ENCODE peak calls at places on chromosomes 5 and 9, in seven cellular contexts. One of them, this sample, is unnamed.

GRCh38 chr5:172511952-172512351 is 57.6 kb upstream of the SH3PXD2B start:
- DNase-seq in heart left ventricle: no peak
- DNase-seq in SJSA1: no peak
- DNase-seq in RWPE1: no peak
- DNase-seq in GM23248: no peak
- DNase-seq in tibial artery: no peak
- DNase-seq in CD4-positive, alpha-beta T cell: no peak
- DNase-seq in this sample: no peak

GRCh38 chr9:90071257-90071656 is 466.4 kb downstream of the GADD45G start:
- DNase-seq in tibial artery: no peak
- DNase-seq in SJSA1: no peak
- DNase-seq in CD4-positive, alpha-beta T cell: no peak
- DNase-seq in RWPE1: no peak
- DNase-seq in GM23248: no peak
- DNase-seq in heart left ventricle: no peak
- DNase-seq in this sample: peak; percentile 3

GRCh38 chr9:127204771-127205470 is 59.7 kb upstream of the GARNL3 start:
- DNase-seq in SJSA1: peak; percentile 80
- DNase-seq in GM23248: peak; percentile 76
- DNase-seq in heart left ventricle: no peak
- DNase-seq in tibial artery: no peak
- DNase-seq in CD4-positive, alpha-beta T cell: no peak
- DNase-seq in RWPE1: peak; percentile 36
- DNase-seq in this sample: no peak

GRCh38 chr9:36092509-36093215 is 43.9 kb upstream of the GLIPR2 start:
- DNase-seq in heart left ventricle: no peak
- DNase-seq in SJSA1: no peak
- DNase-seq in tibial artery: no peak
- DNase-seq in RWPE1: no peak
- DNase-seq in CD4-positive, alpha-beta T cell: peak; percentile 10
- DNase-seq in GM23248: no peak
- DNase-seq in this sample: no peak

GRCh38 chr9:131954299-131954698 is 125.4 kb downstream of the MED27 start:
- DNase-seq in RWPE1: no peak
- DNase-seq in heart left ventricle: no peak
- DNase-seq in SJSA1: no peak
- DNase-seq in GM23248: no peak
- DNase-seq in CD4-positive, alpha-beta T cell: no peak
- DNase-seq in tibial artery: no peak
- DNase-seq in this sample: no peak

GRCh38 chr5:53613036-53613435 is 52.6 kb downstream of the NDUFS4 start:
- DNase-seq in GM23248: no peak
- DNase-seq in RWPE1: no peak
- DNase-seq in CD4-positive, alpha-beta T cell: no peak
- DNase-seq in heart left ventricle: no peak
- DNase-seq in tibial artery: no peak
- DNase-seq in SJSA1: no peak
- DNase-seq in this sample: no peak

GRCh38 chr5:107068782-107069181 is 602.0 kb downstream of the EFNA5 start:
- DNase-seq in CD4-positive, alpha-beta T cell: no peak
- DNase-seq in tibial artery: no peak
- DNase-seq in heart left ventricle: no peak
- DNase-seq in GM23248: no peak
- DNase-seq in SJSA1: no peak
- DNase-seq in RWPE1: no peak
- DNase-seq in this sample: no peak

GRCh38 chr5:14718778-14719177 is 54.3 kb downstream of the OTULIN start:
- DNase-seq in GM23248: no peak
- DNase-seq in tibial artery: no peak
- DNase-seq in heart left ventricle: no peak
- DNase-seq in RWPE1: no peak
- DNase-seq in SJSA1: no peak
- DNase-seq in CD4-positive, alpha-beta T cell: no peak
- DNase-seq in this sample: no peak

DNA sequence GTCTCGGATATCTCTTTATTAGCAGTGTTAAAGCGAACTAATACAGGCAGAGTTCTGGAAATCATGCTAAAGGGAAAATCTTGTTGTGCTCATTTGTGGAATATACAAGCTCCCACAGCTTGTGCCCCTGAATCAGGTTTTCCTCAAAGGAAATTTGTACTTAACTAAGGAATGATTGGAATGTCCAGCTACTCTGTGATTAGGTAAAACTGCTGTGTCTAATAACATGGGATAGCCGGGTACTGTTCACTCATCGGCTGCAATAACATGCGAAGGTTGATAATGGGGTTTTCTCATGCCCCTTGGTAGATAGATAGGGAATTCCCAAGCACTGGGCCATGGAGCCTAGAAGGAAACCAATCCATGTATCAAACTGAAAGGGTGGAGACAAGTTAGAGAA is 306.7 kb downstream of the NR2F1-AS1 start:
- DNase-seq in RWPE1: peak; percentile 73
- DNase-seq in heart left ventricle: no peak
- DNase-seq in tibial artery: no peak
- DNase-seq in GM23248: peak; percentile 38
- DNase-seq in SJSA1: no peak
- DNase-seq in CD4-positive, alpha-beta T cell: no peak
- DNase-seq in this sample: no peak
- H3K27ac ChIP-seq in RWPE1: no peak overlapping the region
- H3K27ac ChIP-seq in heart left ventricle: no peak overlapping the region
- H3K27ac ChIP-seq in tibial artery: no peak overlapping the region
- H3K27ac ChIP-seq in GM23248: no peak overlapping the region
- H3K27ac ChIP-seq in SJSA1: peak overlapping the region; percentile 62
- H3K27ac ChIP-seq in CD4-positive, alpha-beta T cell: no peak overlapping the region
- H3K27ac ChIP-seq in this sample: no peak overlapping the region

DNA sequence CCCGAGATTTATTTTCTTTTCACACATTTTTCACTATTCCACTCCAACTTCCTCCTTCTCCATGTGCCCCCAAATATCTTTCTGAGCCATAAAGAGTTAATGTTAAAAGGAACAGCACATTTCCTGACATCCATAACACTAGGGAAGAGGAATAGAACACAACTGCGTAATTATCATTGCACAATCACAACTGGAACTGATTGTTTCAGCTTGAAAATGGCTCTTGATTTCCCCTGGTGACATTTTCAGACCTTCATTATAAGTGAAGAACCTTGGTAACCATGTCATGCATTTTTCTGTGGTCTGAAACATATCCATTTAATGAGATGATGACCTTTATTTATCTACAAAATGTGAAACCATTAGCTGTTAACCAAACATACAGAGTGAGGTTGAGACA is 82.4 kb downstream of the PCSK1 start:
- DNase-seq in tibial artery: no peak
- DNase-seq in heart left ventricle: no peak
- DNase-seq in RWPE1: no peak
- DNase-seq in CD4-positive, alpha-beta T cell: no peak
- DNase-seq in SJSA1: no peak
- DNase-seq in GM23248: peak; percentile 11
- DNase-seq in this sample: no peak
- H3K27ac ChIP-seq in tibial artery: no peak overlapping the region
- H3K27ac ChIP-seq in heart left ventricle: no peak overlapping the region
- H3K27ac ChIP-seq in RWPE1: no peak overlapping the region
- H3K27ac ChIP-seq in CD4-positive, alpha-beta T cell: no peak overlapping the region
- H3K27ac ChIP-seq in SJSA1: no peak overlapping the region
- H3K27ac ChIP-seq in GM23248: no peak overlapping the region
- H3K27ac ChIP-seq in this sample: no peak overlapping the region

GRCh38 chr5:41154491-41154890 is 58.8 kb downstream of the C6 start:
- DNase-seq in CD4-positive, alpha-beta T cell: no peak
- DNase-seq in tibial artery: no peak
- DNase-seq in GM23248: no peak
- DNase-seq in heart left ventricle: no peak
- DNase-seq in SJSA1: no peak
- DNase-seq in RWPE1: no peak
- DNase-seq in this sample: no peak

GRCh38 chr5:41151562-41151961 is 61.8 kb downstream of the C6 start:
- DNase-seq in SJSA1: no peak
- DNase-seq in GM23248: no peak
- DNase-seq in RWPE1: no peak
- DNase-seq in CD4-positive, alpha-beta T cell: no peak
- DNase-seq in tibial artery: peak; percentile 42
- DNase-seq in heart left ventricle: no peak
- DNase-seq in this sample: no peak

GRCh38 chr5:41161271-41161670 is 52.1 kb downstream of the C6 start:
- DNase-seq in RWPE1: no peak
- DNase-seq in GM23248: peak; percentile 39
- DNase-seq in tibial artery: no peak
- DNase-seq in SJSA1: no peak
- DNase-seq in heart left ventricle: no peak
- DNase-seq in CD4-positive, alpha-beta T cell: no peak
- DNase-seq in this sample: no peak

GRCh38 chr5:41157272-41157671 is 56.1 kb downstream of the C6 start:
- DNase-seq in CD4-positive, alpha-beta T cell: no peak
- DNase-seq in tibial artery: no peak
- DNase-seq in GM23248: no peak
- DNase-seq in RWPE1: no peak
- DNase-seq in heart left ventricle: no peak
- DNase-seq in SJSA1: no peak
- DNase-seq in this sample: no peak

DNA sequence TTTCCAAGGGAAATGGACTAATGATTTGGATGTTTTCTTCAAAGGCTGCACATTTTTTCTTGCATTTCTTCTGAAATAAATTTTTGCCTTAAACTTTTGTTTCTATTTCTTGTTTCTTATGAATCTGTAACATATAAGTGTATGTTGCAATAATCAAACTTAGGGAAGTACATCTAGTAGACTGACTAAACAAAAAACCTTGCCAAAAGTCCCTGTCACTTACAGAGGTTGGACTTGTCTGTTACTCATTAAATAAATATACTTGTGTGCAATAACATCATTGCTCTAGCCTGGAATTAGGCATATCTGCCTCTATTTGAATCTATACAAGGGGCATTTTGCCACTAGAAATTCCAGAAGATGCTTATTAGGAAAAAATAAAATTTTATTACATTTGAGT is 56.6 kb downstream of the C6 start:
- DNase-seq in RWPE1: no peak
- DNase-seq in heart left ventricle: no peak
- DNase-seq in tibial artery: no peak
- DNase-seq in GM23248: peak; percentile 43
- DNase-seq in CD4-positive, alpha-beta T cell: no peak
- DNase-seq in SJSA1: no peak
- DNase-seq in this sample: no peak
- H3K27ac ChIP-seq in RWPE1: no peak overlapping the region
- H3K27ac ChIP-seq in heart left ventricle: no peak overlapping the region
- H3K27ac ChIP-seq in tibial artery: peak overlapping the region; percentile 43
- H3K27ac ChIP-seq in GM23248: no peak overlapping the region
- H3K27ac ChIP-seq in CD4-positive, alpha-beta T cell: no peak overlapping the region
- H3K27ac ChIP-seq in SJSA1: no peak overlapping the region
- H3K27ac ChIP-seq in this sample: no peak overlapping the region

DNA sequence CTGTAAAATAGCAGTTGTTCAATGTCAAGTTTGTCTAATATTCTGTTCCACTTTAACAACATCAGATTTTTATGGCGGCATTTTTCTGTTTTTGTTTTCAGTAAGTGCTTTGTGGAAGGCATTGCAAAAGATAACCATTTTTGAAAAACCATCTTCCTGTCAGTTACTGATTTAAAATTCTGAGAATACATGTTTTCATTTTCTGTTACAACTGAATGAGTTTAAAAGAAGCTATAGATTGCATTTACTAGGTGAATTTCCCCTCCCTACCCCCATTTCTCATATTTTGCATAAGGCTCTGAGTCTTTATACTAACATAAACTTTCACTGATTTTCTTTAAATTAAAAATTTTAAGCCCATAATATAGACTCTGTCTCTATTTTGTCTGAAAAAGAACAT is 4.6 kb upstream of the ERAP2 start:
- DNase-seq in tibial artery: no peak
- DNase-seq in GM23248: no peak
- DNase-seq in heart left ventricle: no peak
- DNase-seq in CD4-positive, alpha-beta T cell: no peak
- DNase-seq in RWPE1: no peak
- DNase-seq in SJSA1: no peak
- DNase-seq in this sample: no peak
- H3K27ac ChIP-seq in tibial artery: no peak overlapping the region
- H3K27ac ChIP-seq in GM23248: no peak overlapping the region
- H3K27ac ChIP-seq in heart left ventricle: no peak overlapping the region
- H3K27ac ChIP-seq in CD4-positive, alpha-beta T cell: no peak overlapping the region
- H3K27ac ChIP-seq in RWPE1: no peak overlapping the region
- H3K27ac ChIP-seq in SJSA1: no peak overlapping the region
- H3K27ac ChIP-seq in this sample: no peak overlapping the region

GRCh38 chr9:82490019-82490499 is 501.5 kb downstream of the SPATA31D1 start:
- DNase-seq in SJSA1: no peak
- DNase-seq in heart left ventricle: no peak
- DNase-seq in RWPE1: peak; percentile 96
- DNase-seq in CD4-positive, alpha-beta T cell: no peak
- DNase-seq in GM23248: peak; percentile 84
- DNase-seq in tibial artery: no peak
- DNase-seq in this sample: no peak
- H3K27ac ChIP-seq in SJSA1: no peak overlapping the region
- H3K27ac ChIP-seq in heart left ventricle: peak overlapping the region; percentile 59
- H3K27ac ChIP-seq in RWPE1: peak overlapping the region; percentile 90
- H3K27ac ChIP-seq in CD4-positive, alpha-beta T cell: no peak overlapping the region
- H3K27ac ChIP-seq in GM23248: peak overlapping the region; percentile 21
- H3K27ac ChIP-seq in tibial artery: no peak overlapping the region
- H3K27ac ChIP-seq in this sample: no peak overlapping the region

GRCh38 chr9:110179734-110180133 is 28.2 kb downstream of the C9orf152 start:
- DNase-seq in SJSA1: no peak
- DNase-seq in RWPE1: peak; percentile 63
- DNase-seq in tibial artery: no peak
- DNase-seq in GM23248: peak; percentile 72
- DNase-seq in heart left ventricle: no peak
- DNase-seq in CD4-positive, alpha-beta T cell: no peak
- DNase-seq in this sample: no peak

GRCh38 chr9:110183208-110184145 is 24.5 kb downstream of the C9orf152 start:
- DNase-seq in SJSA1: peak; percentile 57
- DNase-seq in RWPE1: peak; percentile 80
- DNase-seq in GM23248: peak; percentile 77
- DNase-seq in tibial artery: peak; percentile 51
- DNase-seq in CD4-positive, alpha-beta T cell: peak; percentile 12
- DNase-seq in heart left ventricle: peak; percentile 48
- DNase-seq in this sample: no peak

GRCh38 chr9:110180386-110180712 is 27.6 kb downstream of the C9orf152 start:
- DNase-seq in GM23248: no peak
- DNase-seq in CD4-positive, alpha-beta T cell: no peak
- DNase-seq in RWPE1: no peak
- DNase-seq in heart left ventricle: no peak
- DNase-seq in SJSA1: no peak
- DNase-seq in tibial artery: no peak
- DNase-seq in this sample: no peak

GRCh38 chr9:110178281-110178680 is 29.7 kb downstream of the C9orf152 start:
- DNase-seq in heart left ventricle: no peak
- DNase-seq in CD4-positive, alpha-beta T cell: no peak
- DNase-seq in SJSA1: no peak
- DNase-seq in GM23248: no peak
- DNase-seq in RWPE1: peak; percentile 17
- DNase-seq in tibial artery: no peak
- DNase-seq in this sample: no peak

GRCh38 chr9:110180713-110181434 is 27.1 kb downstream of the C9orf152 start:
- DNase-seq in CD4-positive, alpha-beta T cell: no peak
- DNase-seq in SJSA1: no peak
- DNase-seq in GM23248: peak; percentile 86
- DNase-seq in RWPE1: peak; percentile 52
- DNase-seq in tibial artery: peak; percentile 50
- DNase-seq in heart left ventricle: no peak
- DNase-seq in this sample: no peak
- H3K27ac ChIP-seq in CD4-positive, alpha-beta T cell: no peak overlapping the region
- H3K27ac ChIP-seq in SJSA1: no peak overlapping the region
- H3K27ac ChIP-seq in GM23248: peak overlapping the region; percentile 74
- H3K27ac ChIP-seq in RWPE1: no peak overlapping the region
- H3K27ac ChIP-seq in tibial artery: no peak overlapping the region
- H3K27ac ChIP-seq in heart left ventricle: no peak overlapping the region
- H3K27ac ChIP-seq in this sample: no peak overlapping the region